ENCODE peak calls at places on chromosomes 5 and 9, in eight cellular contexts. One of them, this sample, is unnamed.

GRCh38 chr9:75889977-75890540 is 414 bp upstream of the PCSK5 start:
- DNase-seq in type B pancreatic cell: no peak
- DNase-seq in NCI-H1105 treated with DMSO at 0.1 percent for 48 hours: peak
- DNase-seq in GM10248: peak
- DNase-seq in A172: peak
- DNase-seq in pons: peak
- DNase-seq in NCI-H1694 treated with DMSO at 0.1 percent for 48 hours: no peak
- DNase-seq in fibroblast of mammary gland: peak
- DNase-seq in this sample: peak

GRCh38 chr5:151023651-151024050 is 3.3 kb downstream of the GPX3 start:
- DNase-seq in NCI-H1694 treated with DMSO at 0.1 percent for 48 hours: no peak
- DNase-seq in fibroblast of mammary gland: peak
- DNase-seq in A172: peak
- DNase-seq in GM10248: no peak
- DNase-seq in type B pancreatic cell: no peak
- DNase-seq in NCI-H1105 treated with DMSO at 0.1 percent for 48 hours: no peak
- DNase-seq in pons: no peak
- DNase-seq in this sample: peak

GRCh38 chr9:86282979-86283535 is 719 bp upstream of the ISCA1 start:
- DNase-seq in pons: peak
- DNase-seq in fibroblast of mammary gland: peak
- DNase-seq in A172: peak
- DNase-seq in type B pancreatic cell: no peak
- DNase-seq in NCI-H1694 treated with DMSO at 0.1 percent for 48 hours: no peak
- DNase-seq in GM10248: no peak
- DNase-seq in NCI-H1105 treated with DMSO at 0.1 percent for 48 hours: no peak
- DNase-seq in this sample: peak

GRCh38 chr9:123522921-123523320 is 166.9 kb downstream of the CRB2 start:
- DNase-seq in fibroblast of mammary gland: no peak
- DNase-seq in NCI-H1105 treated with DMSO at 0.1 percent for 48 hours: no peak
- DNase-seq in pons: no peak
- DNase-seq in NCI-H1694 treated with DMSO at 0.1 percent for 48 hours: no peak
- DNase-seq in A172: no peak
- DNase-seq in GM10248: no peak
- DNase-seq in type B pancreatic cell: no peak
- DNase-seq in this sample: no peak

GRCh38 chr9:127977877-127978647 is 2.7 kb downstream of the EEIG1 start:
- DNase-seq in type B pancreatic cell: no peak
- DNase-seq in GM10248: no peak
- DNase-seq in A172: peak
- DNase-seq in NCI-H1105 treated with DMSO at 0.1 percent for 48 hours: no peak
- DNase-seq in fibroblast of mammary gland: peak
- DNase-seq in NCI-H1694 treated with DMSO at 0.1 percent for 48 hours: no peak
- DNase-seq in pons: peak
- DNase-seq in this sample: peak

GRCh38 chr5:168790691-168791230 is 211.6 kb upstream of the PANK3 start:
- DNase-seq in type B pancreatic cell: no peak
- DNase-seq in fibroblast of mammary gland: no peak
- DNase-seq in NCI-H1694 treated with DMSO at 0.1 percent for 48 hours: no peak
- DNase-seq in NCI-H1105 treated with DMSO at 0.1 percent for 48 hours: no peak
- DNase-seq in pons: no peak
- DNase-seq in GM10248: no peak
- DNase-seq in A172: no peak
- DNase-seq in this sample: no peak

GRCh38 chr5:5332287-5332686 is 90.2 kb upstream of the ICE1 start:
- DNase-seq in type B pancreatic cell: no peak
- DNase-seq in GM10248: no peak
- DNase-seq in fibroblast of mammary gland: no peak
- DNase-seq in NCI-H1694 treated with DMSO at 0.1 percent for 48 hours: no peak
- DNase-seq in NCI-H1105 treated with DMSO at 0.1 percent for 48 hours: no peak
- DNase-seq in pons: no peak
- DNase-seq in A172: no peak
- DNase-seq in this sample: no peak

GRCh38 chr9:14731294-14731981 is 8.9 kb upstream of the CER1 start:
- DNase-seq in NCI-H1105 treated with DMSO at 0.1 percent for 48 hours: no peak
- DNase-seq in type B pancreatic cell: no peak
- DNase-seq in pons: no peak
- DNase-seq in GM10248: no peak
- DNase-seq in A172: no peak
- DNase-seq in NCI-H1694 treated with DMSO at 0.1 percent for 48 hours: no peak
- DNase-seq in fibroblast of mammary gland: peak
- DNase-seq in this sample: no peak

GRCh38 chr5:54171645-54172384 is 138.6 kb downstream of the ARL15 start:
- DNase-seq in fibroblast of mammary gland: peak
- DNase-seq in NCI-H1105 treated with DMSO at 0.1 percent for 48 hours: no peak
- DNase-seq in GM10248: no peak
- DNase-seq in pons: no peak
- DNase-seq in NCI-H1694 treated with DMSO at 0.1 percent for 48 hours: no peak
- DNase-seq in type B pancreatic cell: no peak
- DNase-seq in A172: peak
- DNase-seq in this sample: no peak

GRCh38 chr5:43367909-43368648 is 44.1 kb downstream of the CCL28 start:
- DNase-seq in GM10248: no peak
- DNase-seq in NCI-H1105 treated with DMSO at 0.1 percent for 48 hours: no peak
- DNase-seq in A172: peak
- DNase-seq in NCI-H1694 treated with DMSO at 0.1 percent for 48 hours: no peak
- DNase-seq in fibroblast of mammary gland: peak
- DNase-seq in pons: no peak
- DNase-seq in type B pancreatic cell: no peak
- DNase-seq in this sample: no peak

GRCh38 chr5:162565-163337 is 28.5 kb upstream of the LRRC14B start:
- DNase-seq in A172: no peak
- DNase-seq in fibroblast of mammary gland: no peak
- DNase-seq in NCI-H1105 treated with DMSO at 0.1 percent for 48 hours: no peak
- DNase-seq in type B pancreatic cell: no peak
- DNase-seq in NCI-H1694 treated with DMSO at 0.1 percent for 48 hours: no peak
- DNase-seq in GM10248: no peak
- DNase-seq in pons: no peak
- DNase-seq in this sample: peak

GRCh38 chr5:142011572-142012185 is 1.1 kb downstream of the GNPDA1 start:
- DNase-seq in type B pancreatic cell: no peak
- DNase-seq in NCI-H1694 treated with DMSO at 0.1 percent for 48 hours: no peak
- DNase-seq in fibroblast of mammary gland: no peak
- DNase-seq in A172: no peak
- DNase-seq in NCI-H1105 treated with DMSO at 0.1 percent for 48 hours: no peak
- DNase-seq in pons: peak
- DNase-seq in GM10248: no peak
- DNase-seq in this sample: no peak

GRCh38 chr9:130570200-130570599 is 9.2 kb upstream of the FUBP3 start:
- DNase-seq in NCI-H1694 treated with DMSO at 0.1 percent for 48 hours: no peak
- DNase-seq in type B pancreatic cell: no peak
- DNase-seq in pons: no peak
- DNase-seq in NCI-H1105 treated with DMSO at 0.1 percent for 48 hours: no peak
- DNase-seq in GM10248: no peak
- DNase-seq in fibroblast of mammary gland: peak
- DNase-seq in A172: no peak
- DNase-seq in this sample: no peak

GRCh38 chr5:16550316-16550952 is 66.4 kb downstream of the RETREG1 start:
- DNase-seq in A172: peak
- DNase-seq in NCI-H1694 treated with DMSO at 0.1 percent for 48 hours: peak
- DNase-seq in pons: no peak
- DNase-seq in fibroblast of mammary gland: peak
- DNase-seq in GM10248: peak
- DNase-seq in NCI-H1105 treated with DMSO at 0.1 percent for 48 hours: peak
- DNase-seq in type B pancreatic cell: no peak
- DNase-seq in this sample: no peak

GRCh38 chr9:35079426-35080341 is at the start of gene FANCG:
- DNase-seq in NCI-H1694 treated with DMSO at 0.1 percent for 48 hours: peak
- DNase-seq in NCI-H1105 treated with DMSO at 0.1 percent for 48 hours: peak
- DNase-seq in GM10248: peak
- DNase-seq in A172: peak
- DNase-seq in fibroblast of mammary gland: peak
- DNase-seq in pons: peak
- DNase-seq in type B pancreatic cell: peak
- DNase-seq in this sample: peak

GRCh38 chr5:84113246-84114118 is 271.2 kb downstream of the EDIL3 start:
- DNase-seq in A172: peak
- DNase-seq in GM10248: no peak
- DNase-seq in fibroblast of mammary gland: no peak
- DNase-seq in NCI-H1694 treated with DMSO at 0.1 percent for 48 hours: no peak
- DNase-seq in type B pancreatic cell: no peak
- DNase-seq in pons: peak
- DNase-seq in NCI-H1105 treated with DMSO at 0.1 percent for 48 hours: peak
- DNase-seq in this sample: no peak

GRCh38 chr9:102087141-102087540 is 348.7 kb upstream of the GRIN3A start:
- DNase-seq in NCI-H1105 treated with DMSO at 0.1 percent for 48 hours: no peak
- DNase-seq in NCI-H1694 treated with DMSO at 0.1 percent for 48 hours: no peak
- DNase-seq in fibroblast of mammary gland: no peak
- DNase-seq in pons: no peak
- DNase-seq in type B pancreatic cell: no peak
- DNase-seq in A172: no peak
- DNase-seq in GM10248: no peak
- DNase-seq in this sample: no peak

GRCh38 chr5:115313632-115314031 is 17.2 kb upstream of the CCDC112 start:
- DNase-seq in pons: no peak
- DNase-seq in GM10248: no peak
- DNase-seq in NCI-H1105 treated with DMSO at 0.1 percent for 48 hours: no peak
- DNase-seq in A172: no peak
- DNase-seq in fibroblast of mammary gland: no peak
- DNase-seq in NCI-H1694 treated with DMSO at 0.1 percent for 48 hours: no peak
- DNase-seq in type B pancreatic cell: no peak
- DNase-seq in this sample: no peak

GRCh38 chr9:131484560-131485185 is 18.0 kb upstream of the POMT1 start:
- DNase-seq in pons: no peak
- DNase-seq in NCI-H1694 treated with DMSO at 0.1 percent for 48 hours: no peak
- DNase-seq in GM10248: no peak
- DNase-seq in fibroblast of mammary gland: no peak
- DNase-seq in NCI-H1105 treated with DMSO at 0.1 percent for 48 hours: no peak
- DNase-seq in type B pancreatic cell: no peak
- DNase-seq in A172: no peak
- DNase-seq in this sample: no peak

GRCh38 chr9:8845376-8845775 is 1045.8 kb upstream of the DMAC1 start:
- DNase-seq in NCI-H1105 treated with DMSO at 0.1 percent for 48 hours: peak
- DNase-seq in NCI-H1694 treated with DMSO at 0.1 percent for 48 hours: no peak
- DNase-seq in A172: no peak
- DNase-seq in GM10248: no peak
- DNase-seq in fibroblast of mammary gland: no peak
- DNase-seq in pons: peak
- DNase-seq in type B pancreatic cell: no peak
- DNase-seq in this sample: peak

GRCh38 chr5:33828611-33829286 is 63.0 kb downstream of the ADAMTS12 start:
- DNase-seq in A172: no peak
- DNase-seq in GM10248: no peak
- DNase-seq in pons: no peak
- DNase-seq in NCI-H1105 treated with DMSO at 0.1 percent for 48 hours: no peak
- DNase-seq in type B pancreatic cell: no peak
- DNase-seq in fibroblast of mammary gland: peak
- DNase-seq in NCI-H1694 treated with DMSO at 0.1 percent for 48 hours: no peak
- DNase-seq in this sample: no peak

GRCh38 chr5:142181096-142181495 is 72.5 kb downstream of the NDFIP1 start:
- DNase-seq in pons: no peak
- DNase-seq in fibroblast of mammary gland: no peak
- DNase-seq in type B pancreatic cell: no peak
- DNase-seq in NCI-H1694 treated with DMSO at 0.1 percent for 48 hours: no peak
- DNase-seq in NCI-H1105 treated with DMSO at 0.1 percent for 48 hours: peak
- DNase-seq in A172: no peak
- DNase-seq in GM10248: no peak
- DNase-seq in this sample: no peak

GRCh38 chr5:151684690-151685361 is 1.9 kb downstream of the SPARC start:
- DNase-seq in A172: peak
- DNase-seq in type B pancreatic cell: peak
- DNase-seq in pons: peak
- DNase-seq in GM10248: no peak
- DNase-seq in fibroblast of mammary gland: peak
- DNase-seq in NCI-H1694 treated with DMSO at 0.1 percent for 48 hours: peak
- DNase-seq in NCI-H1105 treated with DMSO at 0.1 percent for 48 hours: no peak
- DNase-seq in this sample: peak

GRCh38 chr5:64971538-64971937 is 202.8 kb downstream of the CWC27 start:
- DNase-seq in fibroblast of mammary gland: peak
- DNase-seq in A172: no peak
- DNase-seq in NCI-H1105 treated with DMSO at 0.1 percent for 48 hours: no peak
- DNase-seq in NCI-H1694 treated with DMSO at 0.1 percent for 48 hours: no peak
- DNase-seq in pons: no peak
- DNase-seq in type B pancreatic cell: no peak
- DNase-seq in GM10248: no peak
- DNase-seq in this sample: no peak

GRCh38 chr5:32531885-32532520 is 53.4 kb upstream of the SUB1 start:
- DNase-seq in A172: peak
- DNase-seq in pons: no peak
- DNase-seq in fibroblast of mammary gland: peak
- DNase-seq in GM10248: peak
- DNase-seq in NCI-H1694 treated with DMSO at 0.1 percent for 48 hours: peak
- DNase-seq in type B pancreatic cell: no peak
- DNase-seq in NCI-H1105 treated with DMSO at 0.1 percent for 48 hours: no peak
- DNase-seq in this sample: no peak

GRCh38 chr9:38038307-38039089 is 30.5 kb downstream of the SHB start:
- DNase-seq in pons: no peak
- DNase-seq in GM10248: peak
- DNase-seq in NCI-H1694 treated with DMSO at 0.1 percent for 48 hours: no peak
- DNase-seq in type B pancreatic cell: no peak
- DNase-seq in NCI-H1105 treated with DMSO at 0.1 percent for 48 hours: no peak
- DNase-seq in fibroblast of mammary gland: no peak
- DNase-seq in A172: no peak
- DNase-seq in this sample: peak

GRCh38 chr9:73565833-73566465 is 414.3 kb downstream of the ANXA1 start:
- DNase-seq in GM10248: no peak
- DNase-seq in pons: peak
- DNase-seq in fibroblast of mammary gland: peak
- DNase-seq in NCI-H1694 treated with DMSO at 0.1 percent for 48 hours: no peak
- DNase-seq in A172: no peak
- DNase-seq in NCI-H1105 treated with DMSO at 0.1 percent for 48 hours: peak
- DNase-seq in type B pancreatic cell: no peak
- DNase-seq in this sample: no peak

GRCh38 chr5:110342683-110343082 is 383.8 kb downstream of the TMEM232 start:
- DNase-seq in fibroblast of mammary gland: no peak
- DNase-seq in A172: no peak
- DNase-seq in NCI-H1694 treated with DMSO at 0.1 percent for 48 hours: no peak
- DNase-seq in NCI-H1105 treated with DMSO at 0.1 percent for 48 hours: no peak
- DNase-seq in GM10248: no peak
- DNase-seq in type B pancreatic cell: no peak
- DNase-seq in pons: no peak
- DNase-seq in this sample: no peak

GRCh38 chr5:113242481-113243348 is 192.1 kb downstream of the TSSK1B start:
- DNase-seq in fibroblast of mammary gland: peak
- DNase-seq in pons: no peak
- DNase-seq in GM10248: no peak
- DNase-seq in type B pancreatic cell: no peak
- DNase-seq in NCI-H1694 treated with DMSO at 0.1 percent for 48 hours: no peak
- DNase-seq in A172: no peak
- DNase-seq in NCI-H1105 treated with DMSO at 0.1 percent for 48 hours: no peak
- DNase-seq in this sample: no peak

GRCh38 chr5:119439140-119439625 is 13.1 kb upstream of the HSD17B4 start:
- DNase-seq in type B pancreatic cell: no peak
- DNase-seq in GM10248: no peak
- DNase-seq in pons: no peak
- DNase-seq in fibroblast of mammary gland: no peak
- DNase-seq in NCI-H1105 treated with DMSO at 0.1 percent for 48 hours: peak
- DNase-seq in NCI-H1694 treated with DMSO at 0.1 percent for 48 hours: no peak
- DNase-seq in A172: no peak
- DNase-seq in this sample: no peak

GRCh38 chr9:137275937-137276756 is 1.4 kb upstream of the TOR4A start:
- DNase-seq in A172: no peak
- DNase-seq in NCI-H1105 treated with DMSO at 0.1 percent for 48 hours: no peak
- DNase-seq in type B pancreatic cell: peak
- DNase-seq in fibroblast of mammary gland: no peak
- DNase-seq in GM10248: no peak
- DNase-seq in pons: no peak
- DNase-seq in NCI-H1694 treated with DMSO at 0.1 percent for 48 hours: no peak
- DNase-seq in this sample: no peak

GRCh38 chr5:14501353-14502162 is 80.0 kb upstream of the OTULINL start:
- DNase-seq in fibroblast of mammary gland: peak
- DNase-seq in type B pancreatic cell: no peak
- DNase-seq in pons: no peak
- DNase-seq in GM10248: no peak
- DNase-seq in A172: peak
- DNase-seq in NCI-H1105 treated with DMSO at 0.1 percent for 48 hours: no peak
- DNase-seq in NCI-H1694 treated with DMSO at 0.1 percent for 48 hours: no peak
- DNase-seq in this sample: no peak

GRCh38 chr5:171830686-171831085 is 45.1 kb downstream of the SMIM23 start:
- DNase-seq in type B pancreatic cell: no peak
- DNase-seq in A172: no peak
- DNase-seq in pons: no peak
- DNase-seq in fibroblast of mammary gland: no peak
- DNase-seq in NCI-H1105 treated with DMSO at 0.1 percent for 48 hours: no peak
- DNase-seq in GM10248: no peak
- DNase-seq in NCI-H1694 treated with DMSO at 0.1 percent for 48 hours: no peak
- DNase-seq in this sample: no peak

GRCh38 chr5:78008356-78008967 is 232.3 kb upstream of the TBCA start:
- DNase-seq in GM10248: no peak
- DNase-seq in type B pancreatic cell: no peak
- DNase-seq in NCI-H1105 treated with DMSO at 0.1 percent for 48 hours: peak
- DNase-seq in NCI-H1694 treated with DMSO at 0.1 percent for 48 hours: peak
- DNase-seq in A172: peak
- DNase-seq in pons: peak
- DNase-seq in fibroblast of mammary gland: peak
- DNase-seq in this sample: no peak

This sample was measured in left cardiac atrium.